ENCODE peak calls at places on chromosomes 11 and 22, in five cellular contexts. F is KBM-7, J is stomach, W is hypothalamus, M is posterior vena cava. D is an unnamed sample.

GRCh38 chr11:96024666-96025065 is 100.8 kb upstream of the MTMR2 start:
- DNase-seq in W (no peak), J (no peak), M (no peak), F (no peak), D (no peak)

GRCh38 chr11:68579455-68579854 is 104.9 kb upstream of the GAL start:
- DNase-seq in W (no peak), J (no peak), F (no peak), M (no peak), D (no peak)

GRCh38 chr22:48751539-48752437 is 1075.9 kb downstream of the BRD1 start:
- DNase-seq in F (no peak), M (peak; percentile 73), J (peak; percentile 23), W (no peak), D (no peak)

GRCh38 chr11:113289341-113290187 is 24.8 kb upstream of the TTC12 start:
- DNase-seq in W (peak; percentile 62), M (no peak), F (peak; percentile 69), J (peak; percentile 67), D (peak; percentile 27)

GRCh38 chr11:69918938-69919650 is 99.9 kb upstream of the FGF3 start:
- DNase-seq in W (peak; percentile 59), J (peak; percentile 79), F (peak; percentile 73), M (peak; percentile 94), D (peak; percentile 58)

GRCh38 chr11:11959601-11960000 is 48.8 kb downstream of the DKK3 start:
- DNase-seq in F (no peak), J (no peak), W (no peak), M (no peak), D (no peak)

GRCh38 chr22:46894081-46894671 is 131.7 kb downstream of the TBC1D22A start:
- DNase-seq in W (peak; percentile 26), M (no peak), F (no peak), J (peak; percentile 20), D (no peak)

GRCh38 chr11:120674537-120674936 is 163.0 kb downstream of the GRIK4 start:
- DNase-seq in J (no peak), M (no peak), W (no peak), F (no peak), D (no peak)

GRCh38 chr22:45896153-45896951 is 80.6 kb downstream of the WNT7B start:
- DNase-seq in J (no peak), W (no peak), F (no peak), M (peak; percentile 76), D (peak; percentile 92)